ENCODE peak calls at places on chromosomes 16 and 17, in four cellular contexts. One of them, this sample, is unnamed. For H3K36me3, the result is how much of the 10 kb centered on the place peaks cover.

GRCh38 chr17:19317359-19318095 is 45.0 kb downstream of the B9D1 start:
- DNase-seq in esophagus squamous epithelium: no peak
- DNase-seq in cardiac muscle cell: peak
- DNase-seq in OCI-LY7: peak
- DNase-seq in this sample: peak

GRCh38 chr17:42323268-42323773 is 35.0 kb downstream of the STAT5A start:
- DNase-seq in esophagus squamous epithelium: no peak
- DNase-seq in cardiac muscle cell: no peak
- DNase-seq in OCI-LY7: no peak
- DNase-seq in this sample: no peak

GRCh38 chr17:51555153-51555552 is 294.8 kb downstream of the UTP18 start:
- DNase-seq in esophagus squamous epithelium: no peak
- DNase-seq in cardiac muscle cell: no peak
- DNase-seq in OCI-LY7: no peak
- DNase-seq in this sample: no peak

GRCh38 chr17:80474231-80474932 is 2.0 kb downstream of the NPTX1 start:
- DNase-seq in esophagus squamous epithelium: no peak
- DNase-seq in cardiac muscle cell: no peak
- DNase-seq in OCI-LY7: peak
- DNase-seq in this sample: no peak

GRCh38 chr17:8632087-8632486 is 1.6 kb upstream of the MYH10 start:
- DNase-seq in esophagus squamous epithelium: no peak
- DNase-seq in cardiac muscle cell: no peak
- DNase-seq in OCI-LY7: peak
- DNase-seq in this sample: no peak

GRCh38 chr16:2194852-2195315 is 1.5 kb downstream of the CASKIN1 start:
- DNase-seq in esophagus squamous epithelium: no peak
- DNase-seq in cardiac muscle cell: peak
- DNase-seq in OCI-LY7: peak
- DNase-seq in this sample: no peak

GRCh38 chr17:48162946-48163506 is 55.5 kb downstream of the SNX11 start:
- DNase-seq in esophagus squamous epithelium: no peak
- DNase-seq in cardiac muscle cell: no peak
- DNase-seq in OCI-LY7: no peak
- DNase-seq in this sample: no peak

GRCh38 chr17:4833941-4834501 is 881 bp downstream of the MINK1 start:
- DNase-seq in esophagus squamous epithelium: no peak
- DNase-seq in cardiac muscle cell: peak
- DNase-seq in OCI-LY7: peak
- DNase-seq in this sample: no peak

GRCh38 chr17:1787301-1787902 is 25.5 kb downstream of the SERPINF1 start:
- DNase-seq in esophagus squamous epithelium: no peak
- DNase-seq in cardiac muscle cell: no peak
- DNase-seq in OCI-LY7: no peak
- DNase-seq in this sample: no peak

GRCh38 chr16:21554795-21555585 is 44.4 kb upstream of the METTL9 start:
- DNase-seq in esophagus squamous epithelium: peak
- DNase-seq in cardiac muscle cell: peak
- DNase-seq in OCI-LY7: peak
- DNase-seq in this sample: peak

GRCh38 chr16:1959269-1960039 is at the start of gene NDUFB10:
- DNase-seq in esophagus squamous epithelium: peak
- DNase-seq in cardiac muscle cell: peak
- DNase-seq in OCI-LY7: peak
- DNase-seq in this sample: peak

GRCh38 chr17:67750067-67750466 is 32.3 kb downstream of the NOL11 start:
- DNase-seq in esophagus squamous epithelium: no peak
- DNase-seq in cardiac muscle cell: no peak
- DNase-seq in OCI-LY7: no peak
- DNase-seq in this sample: no peak

GRCh38 chr16:56618138-56618537 is 7.4 kb upstream of the MT1E start:
- DNase-seq in esophagus squamous epithelium: no peak
- DNase-seq in cardiac muscle cell: no peak
- DNase-seq in OCI-LY7: no peak
- DNase-seq in this sample: no peak

DNA sequence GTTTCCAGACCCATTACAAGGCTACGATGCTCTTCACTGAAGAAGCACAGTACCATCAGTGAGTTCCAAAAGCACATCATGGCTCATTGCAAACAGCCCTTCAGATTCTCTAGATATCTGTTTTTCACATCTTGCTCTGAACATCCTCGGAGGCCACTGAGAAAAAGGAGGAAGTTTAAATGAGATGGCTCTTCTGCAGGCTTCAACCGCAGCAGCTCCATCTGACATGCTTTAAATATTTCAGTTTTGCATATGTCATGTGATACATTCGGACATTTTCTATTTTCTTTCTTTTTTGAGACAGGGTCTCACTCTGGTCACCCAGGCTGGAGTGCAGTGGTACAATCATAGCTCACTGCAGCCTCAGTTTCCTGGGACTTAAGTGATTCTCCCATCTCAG is 396.8 kb downstream of the NPIPA8 start:
- DNase-seq in esophagus squamous epithelium: no peak
- DNase-seq in cardiac muscle cell: no peak
- DNase-seq in OCI-LY7: no peak
- DNase-seq in this sample: peak
- H3K4me3 ChIP-seq in esophagus squamous epithelium: no peak
- H3K4me3 ChIP-seq in cardiac muscle cell: no peak
- H3K4me3 ChIP-seq in OCI-LY7: no peak
- H3K4me3 ChIP-seq in this sample: no peak

DNA sequence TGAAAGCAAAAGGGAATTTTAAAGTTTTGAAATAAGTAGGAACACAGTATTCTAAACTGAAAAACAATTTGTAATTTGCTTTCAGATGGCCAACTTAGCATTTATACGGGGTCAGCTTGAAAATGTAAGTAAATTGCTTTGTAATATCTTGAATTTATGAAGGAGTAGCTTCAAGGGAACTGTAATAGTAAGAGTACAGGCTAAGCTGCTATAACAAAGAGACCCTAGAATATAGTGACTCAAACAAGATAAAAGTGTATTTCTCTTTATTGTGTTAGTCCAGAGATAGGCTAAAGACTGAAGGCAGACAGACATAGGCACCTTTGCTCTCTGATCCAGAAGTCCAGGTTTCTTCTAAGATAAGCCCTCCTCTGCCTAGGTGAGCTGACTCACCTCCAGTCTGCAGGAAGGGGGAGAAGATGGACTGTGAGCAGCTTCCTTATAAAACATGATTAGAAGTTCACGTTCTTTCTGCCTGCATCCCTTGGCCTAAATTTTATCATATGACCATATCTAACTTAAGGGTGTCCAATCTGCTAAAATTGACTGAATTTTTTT is 3.2 kb downstream of the TTC19 start:
- DNase-seq in esophagus squamous epithelium: no peak
- DNase-seq in cardiac muscle cell: no peak
- DNase-seq in OCI-LY7: no peak
- DNase-seq in this sample: no peak
- H3K36me3 ChIP-seq in esophagus squamous epithelium: under half
- H3K36me3 ChIP-seq in cardiac muscle cell: half or more
- H3K36me3 ChIP-seq in OCI-LY7: half or more
- H3K36me3 ChIP-seq in this sample: under half

GRCh38 chr17:82416771-82417170 is 1.4 kb upstream of the HEXD start:
- DNase-seq in esophagus squamous epithelium: no peak
- DNase-seq in cardiac muscle cell: no peak
- DNase-seq in OCI-LY7: peak
- DNase-seq in this sample: no peak
- TF ChIP-seq CTCF in esophagus squamous epithelium: no peak
- TF ChIP-seq CTCF in cardiac muscle cell: no peak
- TF ChIP-seq CTCF in OCI-LY7: peak
- TF ChIP-seq CTCF in this sample: no peak

DNA sequence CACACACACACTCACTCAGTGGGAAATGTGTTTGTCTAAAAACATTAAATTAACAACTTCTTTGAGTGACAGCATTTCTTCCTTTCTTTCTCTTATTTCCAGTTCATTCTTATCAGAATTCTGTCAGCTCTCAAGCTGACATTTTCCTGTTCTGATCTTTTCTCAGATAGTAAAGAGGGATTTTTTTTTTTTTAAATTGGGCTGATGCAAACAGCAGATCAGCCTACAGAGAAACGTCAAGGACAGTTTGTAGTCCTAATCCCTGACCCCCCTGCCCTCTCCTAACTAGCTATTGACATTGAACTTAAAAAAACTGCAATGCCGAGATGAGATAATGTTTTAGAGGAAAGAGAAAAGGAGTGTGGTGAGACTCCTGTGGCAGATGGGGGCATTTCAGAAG is 139.2 kb upstream of the ZFHX3 start:
- DNase-seq in esophagus squamous epithelium: no peak
- DNase-seq in cardiac muscle cell: no peak
- DNase-seq in OCI-LY7: no peak
- DNase-seq in this sample: no peak
- H3K4me3 ChIP-seq in esophagus squamous epithelium: no peak
- H3K4me3 ChIP-seq in cardiac muscle cell: no peak
- H3K4me3 ChIP-seq in OCI-LY7: no peak
- H3K4me3 ChIP-seq in this sample: no peak

GRCh38 chr17:71975331-71975801 is 145.5 kb upstream of the SOX9 start:
- DNase-seq in esophagus squamous epithelium: no peak
- DNase-seq in cardiac muscle cell: no peak
- DNase-seq in OCI-LY7: no peak
- DNase-seq in this sample: no peak

GRCh38 chr17:71980171-71980570 is 140.6 kb upstream of the SOX9 start:
- DNase-seq in esophagus squamous epithelium: no peak
- DNase-seq in cardiac muscle cell: no peak
- DNase-seq in OCI-LY7: no peak
- DNase-seq in this sample: no peak

GRCh38 chr17:71974051-71974450 is 146.8 kb upstream of the SOX9 start:
- DNase-seq in esophagus squamous epithelium: no peak
- DNase-seq in cardiac muscle cell: no peak
- DNase-seq in OCI-LY7: no peak
- DNase-seq in this sample: no peak

GRCh38 chr17:71978435-71978834 is 142.4 kb upstream of the SOX9 start:
- DNase-seq in esophagus squamous epithelium: no peak
- DNase-seq in cardiac muscle cell: no peak
- DNase-seq in OCI-LY7: no peak
- DNase-seq in this sample: no peak

GRCh38 chr17:71975998-71976649 is 144.7 kb upstream of the SOX9 start:
- DNase-seq in esophagus squamous epithelium: no peak
- DNase-seq in cardiac muscle cell: no peak
- DNase-seq in OCI-LY7: no peak
- DNase-seq in this sample: no peak
- H3K36me3 ChIP-seq in esophagus squamous epithelium: under half
- H3K36me3 ChIP-seq in cardiac muscle cell: under half
- H3K36me3 ChIP-seq in OCI-LY7: under half
- H3K36me3 ChIP-seq in this sample: under half

GRCh38 chr16:58345574-58346354 is 46.5 kb upstream of the GINS3 start:
- DNase-seq in esophagus squamous epithelium: no peak
- DNase-seq in cardiac muscle cell: no peak
- DNase-seq in OCI-LY7: peak
- DNase-seq in this sample: no peak
- TF ChIP-seq CTCF in esophagus squamous epithelium: no peak
- TF ChIP-seq CTCF in cardiac muscle cell: peak
- TF ChIP-seq CTCF in OCI-LY7: peak
- TF ChIP-seq CTCF in this sample: peak